ENCODE peak calls at places on chromosomes 2 and 18, in ten cellular contexts. One of them, this sample, is unnamed.

GRCh38 chr2:220259656-220260055 is 632.2 kb downstream of the SLC4A3 start:
- DNase-seq in skeletal muscle cell: no peak
- DNase-seq in astrocyte of the hippocampus: no peak
- DNase-seq in esophagus muscularis mucosa: no peak
- DNase-seq in neural crest cell: no peak
- DNase-seq in ACHN: no peak
- DNase-seq in NCI-H1436: no peak
- DNase-seq in NCI-H2171: peak
- DNase-seq in activated gamma-delta T cell treated with Interleukin-2 at 50 U/mL for 16 hours: no peak
- DNase-seq in AML-193: no peak
- DNase-seq in this sample: no peak

GRCh38 chr2:129193961-129194360 is 785.5 kb upstream of the RAB6C start:
- DNase-seq in astrocyte of the hippocampus: no peak
- DNase-seq in NCI-H1436: no peak
- DNase-seq in activated gamma-delta T cell treated with Interleukin-2 at 50 U/mL for 16 hours: no peak
- DNase-seq in neural crest cell: no peak
- DNase-seq in NCI-H2171: no peak
- DNase-seq in esophagus muscularis mucosa: no peak
- DNase-seq in skeletal muscle cell: no peak
- DNase-seq in AML-193: no peak
- DNase-seq in ACHN: no peak
- DNase-seq in this sample: no peak

GRCh38 chr2:58042486-58042970 is 4.1 kb upstream of the VRK2 start:
- DNase-seq in NCI-H2171: no peak
- DNase-seq in skeletal muscle cell: peak
- DNase-seq in astrocyte of the hippocampus: peak
- DNase-seq in NCI-H1436: peak
- DNase-seq in ACHN: peak
- DNase-seq in AML-193: no peak
- DNase-seq in neural crest cell: no peak
- DNase-seq in esophagus muscularis mucosa: no peak
- DNase-seq in activated gamma-delta T cell treated with Interleukin-2 at 50 U/mL for 16 hours: no peak
- DNase-seq in this sample: no peak

GRCh38 chr2:120826716-120827410 is 91.2 kb downstream of the GLI2 start:
- DNase-seq in NCI-H2171: no peak
- DNase-seq in activated gamma-delta T cell treated with Interleukin-2 at 50 U/mL for 16 hours: no peak
- DNase-seq in NCI-H1436: no peak
- DNase-seq in astrocyte of the hippocampus: peak
- DNase-seq in esophagus muscularis mucosa: no peak
- DNase-seq in ACHN: no peak
- DNase-seq in skeletal muscle cell: no peak
- DNase-seq in AML-193: no peak
- DNase-seq in neural crest cell: no peak
- DNase-seq in this sample: no peak

GRCh38 chr18:49135871-49136270 is 185.1 kb upstream of the SMAD7 start:
- DNase-seq in NCI-H1436: no peak
- DNase-seq in neural crest cell: no peak
- DNase-seq in astrocyte of the hippocampus: peak
- DNase-seq in activated gamma-delta T cell treated with Interleukin-2 at 50 U/mL for 16 hours: no peak
- DNase-seq in AML-193: no peak
- DNase-seq in skeletal muscle cell: peak
- DNase-seq in ACHN: no peak
- DNase-seq in esophagus muscularis mucosa: no peak
- DNase-seq in NCI-H2171: no peak
- DNase-seq in this sample: no peak

GRCh38 chr2:229033816-229034215 is 237.3 kb downstream of the PID1 start:
- DNase-seq in skeletal muscle cell: no peak
- DNase-seq in astrocyte of the hippocampus: no peak
- DNase-seq in neural crest cell: no peak
- DNase-seq in NCI-H2171: no peak
- DNase-seq in AML-193: no peak
- DNase-seq in esophagus muscularis mucosa: no peak
- DNase-seq in ACHN: no peak
- DNase-seq in activated gamma-delta T cell treated with Interleukin-2 at 50 U/mL for 16 hours: no peak
- DNase-seq in NCI-H1436: no peak
- DNase-seq in this sample: no peak

GRCh38 chr2:217905906-217906305 is 96.9 kb downstream of the TNS1 start:
- DNase-seq in skeletal muscle cell: no peak
- DNase-seq in NCI-H1436: no peak
- DNase-seq in esophagus muscularis mucosa: no peak
- DNase-seq in activated gamma-delta T cell treated with Interleukin-2 at 50 U/mL for 16 hours: no peak
- DNase-seq in NCI-H2171: no peak
- DNase-seq in AML-193: no peak
- DNase-seq in astrocyte of the hippocampus: no peak
- DNase-seq in neural crest cell: no peak
- DNase-seq in ACHN: no peak
- DNase-seq in this sample: no peak

GRCh38 chr2:23359631-23360567 is 25.1 kb upstream of the KLHL29 start:
- DNase-seq in neural crest cell: no peak
- DNase-seq in AML-193: no peak
- DNase-seq in astrocyte of the hippocampus: no peak
- DNase-seq in skeletal muscle cell: no peak
- DNase-seq in NCI-H2171: no peak
- DNase-seq in activated gamma-delta T cell treated with Interleukin-2 at 50 U/mL for 16 hours: no peak
- DNase-seq in esophagus muscularis mucosa: no peak
- DNase-seq in ACHN: no peak
- DNase-seq in NCI-H1436: no peak
- DNase-seq in this sample: no peak

GRCh38 chr18:61554117-61554776 is 221.0 kb downstream of the CDH20 start:
- DNase-seq in skeletal muscle cell: no peak
- DNase-seq in activated gamma-delta T cell treated with Interleukin-2 at 50 U/mL for 16 hours: peak
- DNase-seq in astrocyte of the hippocampus: no peak
- DNase-seq in NCI-H2171: no peak
- DNase-seq in ACHN: no peak
- DNase-seq in NCI-H1436: no peak
- DNase-seq in esophagus muscularis mucosa: peak
- DNase-seq in AML-193: no peak
- DNase-seq in neural crest cell: no peak
- DNase-seq in this sample: no peak

GRCh38 chr2:108587621-108588020 is 53.4 kb downstream of the LIMS1 start:
- DNase-seq in ACHN: peak
- DNase-seq in skeletal muscle cell: no peak
- DNase-seq in activated gamma-delta T cell treated with Interleukin-2 at 50 U/mL for 16 hours: no peak
- DNase-seq in AML-193: no peak
- DNase-seq in NCI-H1436: no peak
- DNase-seq in neural crest cell: no peak
- DNase-seq in esophagus muscularis mucosa: no peak
- DNase-seq in NCI-H2171: no peak
- DNase-seq in astrocyte of the hippocampus: peak
- DNase-seq in this sample: peak

GRCh38 chr2:109129921-109130725 is 1.1 kb downstream of the SH3RF3 start:
- DNase-seq in ACHN: no peak
- DNase-seq in esophagus muscularis mucosa: no peak
- DNase-seq in NCI-H2171: no peak
- DNase-seq in activated gamma-delta T cell treated with Interleukin-2 at 50 U/mL for 16 hours: no peak
- DNase-seq in neural crest cell: no peak
- DNase-seq in skeletal muscle cell: no peak
- DNase-seq in NCI-H1436: no peak
- DNase-seq in astrocyte of the hippocampus: peak
- DNase-seq in AML-193: no peak
- DNase-seq in this sample: no peak

GRCh38 chr2:188622898-188623297 is 331.2 kb downstream of the GULP1 start:
- DNase-seq in NCI-H2171: no peak
- DNase-seq in ACHN: no peak
- DNase-seq in astrocyte of the hippocampus: no peak
- DNase-seq in neural crest cell: no peak
- DNase-seq in skeletal muscle cell: no peak
- DNase-seq in NCI-H1436: no peak
- DNase-seq in AML-193: no peak
- DNase-seq in esophagus muscularis mucosa: no peak
- DNase-seq in activated gamma-delta T cell treated with Interleukin-2 at 50 U/mL for 16 hours: no peak
- DNase-seq in this sample: no peak

GRCh38 chr2:73716518-73717250 is 20.5 kb downstream of the TPRKB start:
- DNase-seq in esophagus muscularis mucosa: peak
- DNase-seq in astrocyte of the hippocampus: no peak
- DNase-seq in NCI-H1436: no peak
- DNase-seq in activated gamma-delta T cell treated with Interleukin-2 at 50 U/mL for 16 hours: no peak
- DNase-seq in skeletal muscle cell: no peak
- DNase-seq in ACHN: no peak
- DNase-seq in NCI-H2171: no peak
- DNase-seq in neural crest cell: no peak
- DNase-seq in AML-193: no peak
- DNase-seq in this sample: peak

GRCh38 chr18:65938592-65939372 is 188.0 kb downstream of the CDH7 start:
- DNase-seq in activated gamma-delta T cell treated with Interleukin-2 at 50 U/mL for 16 hours: no peak
- DNase-seq in NCI-H2171: peak
- DNase-seq in NCI-H1436: peak
- DNase-seq in astrocyte of the hippocampus: peak
- DNase-seq in esophagus muscularis mucosa: no peak
- DNase-seq in skeletal muscle cell: no peak
- DNase-seq in neural crest cell: peak
- DNase-seq in AML-193: peak
- DNase-seq in ACHN: peak
- DNase-seq in this sample: no peak

GRCh38 chr2:232532406-232532805 is 6.4 kb downstream of the CHRND start:
- DNase-seq in NCI-H2171: peak
- DNase-seq in esophagus muscularis mucosa: no peak
- DNase-seq in neural crest cell: no peak
- DNase-seq in skeletal muscle cell: no peak
- DNase-seq in activated gamma-delta T cell treated with Interleukin-2 at 50 U/mL for 16 hours: no peak
- DNase-seq in astrocyte of the hippocampus: no peak
- DNase-seq in ACHN: no peak
- DNase-seq in AML-193: no peak
- DNase-seq in NCI-H1436: peak
- DNase-seq in this sample: no peak

GRCh38 chr2:6372317-6372903 is 493.3 kb downstream of the CMPK2 start:
- DNase-seq in AML-193: no peak
- DNase-seq in activated gamma-delta T cell treated with Interleukin-2 at 50 U/mL for 16 hours: no peak
- DNase-seq in ACHN: peak
- DNase-seq in esophagus muscularis mucosa: no peak
- DNase-seq in skeletal muscle cell: peak
- DNase-seq in astrocyte of the hippocampus: peak
- DNase-seq in neural crest cell: no peak
- DNase-seq in NCI-H2171: no peak
- DNase-seq in NCI-H1436: no peak
- DNase-seq in this sample: no peak

GRCh38 chr18:9722691-9723090 is 14.6 kb downstream of the RAB31 start:
- DNase-seq in astrocyte of the hippocampus: no peak
- DNase-seq in AML-193: no peak
- DNase-seq in esophagus muscularis mucosa: no peak
- DNase-seq in skeletal muscle cell: no peak
- DNase-seq in activated gamma-delta T cell treated with Interleukin-2 at 50 U/mL for 16 hours: no peak
- DNase-seq in neural crest cell: no peak
- DNase-seq in ACHN: no peak
- DNase-seq in NCI-H2171: no peak
- DNase-seq in NCI-H1436: no peak
- DNase-seq in this sample: no peak

GRCh38 chr2:188522517-188522916 is 230.8 kb downstream of the GULP1 start:
- DNase-seq in neural crest cell: no peak
- DNase-seq in ACHN: no peak
- DNase-seq in AML-193: no peak
- DNase-seq in NCI-H2171: no peak
- DNase-seq in skeletal muscle cell: no peak
- DNase-seq in NCI-H1436: no peak
- DNase-seq in activated gamma-delta T cell treated with Interleukin-2 at 50 U/mL for 16 hours: no peak
- DNase-seq in astrocyte of the hippocampus: no peak
- DNase-seq in esophagus muscularis mucosa: no peak
- DNase-seq in this sample: no peak

GRCh38 chr2:215288112-215288815 is 23.6 kb upstream of the ATIC start:
- DNase-seq in skeletal muscle cell: no peak
- DNase-seq in esophagus muscularis mucosa: no peak
- DNase-seq in NCI-H2171: no peak
- DNase-seq in neural crest cell: no peak
- DNase-seq in ACHN: no peak
- DNase-seq in activated gamma-delta T cell treated with Interleukin-2 at 50 U/mL for 16 hours: no peak
- DNase-seq in NCI-H1436: no peak
- DNase-seq in AML-193: no peak
- DNase-seq in astrocyte of the hippocampus: no peak
- DNase-seq in this sample: no peak

GRCh38 chr2:70124983-70125480 is 37.8 kb downstream of the PCBP1 start:
- DNase-seq in ACHN: peak
- DNase-seq in astrocyte of the hippocampus: peak
- DNase-seq in NCI-H1436: peak
- DNase-seq in NCI-H2171: peak
- DNase-seq in AML-193: peak
- DNase-seq in esophagus muscularis mucosa: peak
- DNase-seq in neural crest cell: peak
- DNase-seq in activated gamma-delta T cell treated with Interleukin-2 at 50 U/mL for 16 hours: peak
- DNase-seq in skeletal muscle cell: no peak
- DNase-seq in this sample: peak

GRCh38 chr2:79982445-79982844 is 322.1 kb downstream of the LRRTM1 start:
- DNase-seq in esophagus muscularis mucosa: peak
- DNase-seq in activated gamma-delta T cell treated with Interleukin-2 at 50 U/mL for 16 hours: no peak
- DNase-seq in neural crest cell: peak
- DNase-seq in NCI-H2171: no peak
- DNase-seq in AML-193: peak
- DNase-seq in astrocyte of the hippocampus: no peak
- DNase-seq in skeletal muscle cell: no peak
- DNase-seq in ACHN: peak
- DNase-seq in NCI-H1436: no peak
- DNase-seq in this sample: no peak

This sample was measured in GF-D8.